ENCODE peak calls at places on chromosomes 5 and 9, in five cellular contexts. B, H, J, V and M are unnamed samples.

GRCh38 chr9:109771084-109771483 is 8.9 kb upstream of the PALM2AKAP2 start:
- DNase-seq in J (no peak), H (no peak), B (no peak), V (no peak), M (no peak)

GRCh38 chr5:124839371-124839998 is 93.0 kb upstream of the ZNF608 start:
- DNase-seq in V (no peak), B (no peak), J (no peak), H (no peak), M (no peak)

GRCh38 chr9:116275418-116276295 is 122.1 kb downstream of the PAPPA start:
- DNase-seq in J (no peak), B (no peak), V (no peak), H (no peak), M (no peak)

GRCh38 chr5:143557061-143557818 is 153.8 kb upstream of the NR3C1 start:
- DNase-seq in H (no peak), V (no peak), J (no peak), B (no peak), M (no peak)

GRCh38 chr5:180353226-180353962 is at the start of gene GFPT2:
- DNase-seq in B (peak), J (peak), H (peak), V (peak), M (peak)

GRCh38 chr5:39138182-39138487 is 63.9 kb upstream of the RICTOR start:
- DNase-seq in H (no peak), B (no peak), J (no peak), V (no peak), M (no peak)

GRCh38 chr5:62592558-62592957 is 13.9 kb downstream of the LRRC70 start:
- DNase-seq in H (no peak), J (no peak), B (no peak), V (no peak), M (no peak)

GRCh38 chr5:128213340-128213739 is 129.8 kb downstream of the SLC12A2 start:
- DNase-seq in V (no peak), J (peak), H (no peak), B (no peak), M (no peak)

GRCh38 chr9:86093788-86094555 is 5.4 kb downstream of the GOLM1 start:
- DNase-seq in H (no peak), V (no peak), B (no peak), J (no peak), M (no peak)

GRCh38 chr9:132942541-132943182 is 1.8 kb downstream of the TSC1 start:
- DNase-seq in V (no peak), J (no peak), B (no peak), H (no peak), M (no peak)

GRCh38 chr9:68552700-68553099 is 12.0 kb upstream of the TMEM252 start:
- DNase-seq in V (no peak), B (no peak), H (no peak), J (no peak), M (no peak)

GRCh38 chr5:131525805-131526204 is 109.2 kb downstream of the RAPGEF6 start:
- DNase-seq in J (no peak), B (no peak), V (no peak), H (no peak), M (no peak)

GRCh38 chr9:130042931-130043653 is at the start of gene FNBP1:
- DNase-seq in B (peak), J (peak), V (peak), H (peak), M (peak)

GRCh38 chr9:37501957-37502596 is 16.3 kb downstream of the POLR1E start:
- DNase-seq in H (no peak), J (no peak), V (no peak), B (no peak), M (no peak)

GRCh38 chr9:37508135-37508833 is 22.5 kb downstream of the POLR1E start:
- DNase-seq in B (no peak), V (no peak), H (no peak), J (no peak), M (no peak)

GRCh38 chr9:37499297-37499696 is 13.5 kb downstream of the POLR1E start:
- DNase-seq in H (no peak), J (no peak), V (no peak), B (no peak), M (no peak)

GRCh38 chr9:37507586-37508134 is 21.9 kb downstream of the POLR1E start:
- DNase-seq in B (no peak), H (no peak), J (no peak), V (no peak), M (no peak)

DNA sequence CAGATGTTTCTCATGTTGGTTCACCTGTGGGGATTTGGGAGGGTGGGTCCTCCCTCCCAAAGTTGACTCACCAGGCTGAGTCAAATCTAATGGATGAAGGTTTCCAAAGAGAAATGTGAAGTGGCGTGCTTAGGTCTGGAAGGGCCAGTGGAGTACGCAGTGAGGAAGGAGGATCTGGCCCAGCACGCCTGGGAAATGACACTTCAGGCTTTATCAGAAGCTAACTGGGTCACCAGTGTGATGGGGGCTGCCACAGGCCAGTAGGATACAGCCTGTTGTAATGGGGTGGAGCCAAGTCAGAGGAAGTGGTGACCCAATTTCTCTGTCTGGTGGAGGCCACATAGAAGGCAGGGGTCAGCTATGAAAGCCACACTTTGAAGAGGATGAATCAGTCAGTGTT is 18.0 kb downstream of the POLR1E start:
- DNase-seq in V (no peak), H (no peak), J (peak), B (no peak), M (no peak)
- H3K27ac ChIP-seq in V (no peak), H (no peak), J (no peak), B (no peak), M (no peak)

GRCh38 chr5:112228672-112229071 is 190.4 kb downstream of the EPB41L4A start:
- DNase-seq in V (no peak), H (no peak), J (no peak), B (peak), M (no peak)
- H3K27ac ChIP-seq in V (no peak), H (no peak), J (no peak), B (peak), M (no peak)

DNA sequence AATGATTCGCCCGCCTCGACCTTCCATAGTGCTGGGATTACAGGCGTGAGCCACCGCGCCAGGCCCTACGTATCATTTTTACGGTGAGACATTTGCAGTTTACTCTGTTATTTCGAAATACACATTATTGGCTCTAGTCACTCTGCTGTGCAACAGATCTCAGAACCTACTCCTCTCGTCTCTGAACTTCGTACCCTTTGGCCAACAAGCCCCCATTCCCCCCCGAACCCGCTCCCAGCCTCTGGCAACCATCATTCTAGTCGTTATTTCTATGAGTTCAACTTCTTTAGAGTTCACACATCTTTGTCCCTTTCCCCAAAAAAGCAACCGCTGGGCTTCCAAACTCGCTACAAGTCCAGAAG is 736 bp downstream of the PTGR1 start:
- DNase-seq in B (peak), V (no peak), H (no peak), J (peak), M (no peak)
- H3K27ac ChIP-seq in B (peak), V (peak), H (no peak), J (no peak), M (peak)

DNA sequence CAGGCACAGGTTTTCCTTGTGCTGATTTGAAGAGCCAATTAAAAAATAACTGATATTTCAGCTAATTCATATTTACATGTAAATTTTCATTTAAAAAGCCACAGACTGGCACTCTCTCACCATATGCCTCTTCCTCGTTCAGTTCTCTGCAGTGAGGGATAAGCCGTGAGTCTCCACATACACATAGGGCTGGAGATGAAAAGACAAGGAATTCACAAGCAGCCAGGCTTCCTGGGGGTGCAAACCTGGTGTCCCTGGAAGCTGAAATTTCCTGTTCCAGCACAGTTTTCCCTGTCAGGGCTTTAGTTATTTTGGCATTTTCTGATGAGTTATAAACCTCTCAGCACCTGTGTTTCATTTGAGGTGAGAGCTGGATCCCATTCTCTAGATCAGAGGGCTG is 323.9 kb upstream of the PANK3 start:
- DNase-seq in H (no peak), B (no peak), J (no peak), V (no peak), M (no peak)
- H3K27ac ChIP-seq in H (no peak), B (no peak), J (no peak), V (no peak), M (no peak)

DNA sequence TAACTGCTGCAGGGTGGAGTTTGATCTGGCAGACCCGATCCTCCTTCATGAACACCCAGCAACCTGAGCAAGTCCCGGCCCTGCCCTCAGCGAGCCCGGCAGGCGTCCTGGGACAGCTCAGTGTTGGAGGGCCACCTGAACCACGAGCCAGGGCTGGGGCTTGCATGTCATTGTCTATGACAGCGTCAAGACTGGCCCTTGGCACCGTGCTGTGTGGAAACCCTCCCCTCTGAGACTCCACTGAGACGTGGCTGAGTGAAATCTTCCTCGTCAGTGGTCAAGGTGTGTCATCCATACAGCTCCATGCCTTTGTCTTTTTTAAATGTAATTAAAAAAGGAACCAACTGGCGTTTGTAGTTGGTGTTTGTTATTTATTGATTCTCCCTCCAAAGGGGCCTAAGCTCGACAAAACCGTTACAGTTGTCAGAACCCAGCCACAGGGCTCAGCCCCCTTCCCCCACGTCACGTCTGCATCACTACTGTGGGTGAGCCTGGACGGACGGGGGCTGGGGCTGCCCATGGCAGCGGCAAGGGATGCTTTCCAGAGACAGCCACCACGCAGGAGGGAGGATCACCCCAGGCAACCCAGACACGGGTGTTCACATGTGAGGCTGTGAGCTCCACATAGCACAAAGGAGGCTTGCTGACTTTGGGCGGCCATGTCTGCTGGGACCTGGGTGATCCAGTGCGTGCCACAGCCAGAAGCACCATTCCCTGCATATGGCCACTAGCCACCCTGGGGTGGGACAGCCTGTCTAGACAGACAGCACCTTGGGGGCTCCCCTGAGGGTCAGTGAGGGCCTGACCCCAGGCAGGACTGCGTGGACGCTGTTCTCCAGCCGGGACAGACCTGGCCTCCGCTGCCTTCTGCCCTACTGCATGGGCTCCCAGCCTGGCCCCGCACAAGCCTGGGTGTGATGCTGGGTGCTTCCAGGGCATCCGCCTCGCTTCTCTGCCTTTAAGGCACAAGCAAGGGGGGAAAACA is 7.3 kb downstream of the UCK1 start:
- DNase-seq in V (no peak), B (no peak), J (no peak), H (no peak), M (no peak)
- H3K27ac ChIP-seq in V (no peak), B (no peak), J (no peak), H (no peak), M (no peak)

GRCh38 chr5:59261969-59262368 is 631.6 kb downstream of the PDE4D start:
- DNase-seq in H (no peak), J (no peak), B (no peak), V (no peak), M (no peak)

GRCh38 chr5:59260973-59261372 is 632.6 kb downstream of the PDE4D start:
- DNase-seq in V (no peak), H (no peak), J (no peak), B (no peak), M (no peak)

GRCh38 chr5:59264013-59264412 is 629.5 kb downstream of the PDE4D start:
- DNase-seq in H (no peak), V (no peak), B (no peak), J (no peak), M (no peak)

GRCh38 chr5:59264641-59265245 is 628.8 kb downstream of the PDE4D start:
- DNase-seq in B (no peak), V (no peak), J (no peak), H (no peak), M (no peak)

GRCh38 chr5:59266410-59266809 is 627.1 kb downstream of the PDE4D start:
- DNase-seq in H (no peak), V (no peak), B (no peak), J (no peak), M (no peak)
- H3K27ac ChIP-seq in H (no peak), V (no peak), B (no peak), J (no peak), M (no peak)